ENCODE peak calls at places on chromosome 5, in five cellular contexts. F is H9, K is H1, A is mesenchymal stem cell, I is trophoblast cell. C is an unnamed sample.

GRCh38 chr5:168747987-168748777 is 169.0 kb upstream of the PANK3 start:
- DNase-seq in F (peak), A (no peak), I (peak), K (peak), C (peak)

GRCh38 chr5:95022967-95023695 is 261.8 kb downstream of the MCTP1 start:
- DNase-seq in F (no peak), K (no peak), I (no peak), A (peak), C (no peak)

GRCh38 chr5:113166285-113166684 is 189.7 kb downstream of the DCP2 start:
- DNase-seq in F (no peak), I (no peak), A (peak), K (no peak), C (no peak)

GRCh38 chr5:113218200-113218599 is 216.6 kb downstream of the TSSK1B start:
- DNase-seq in A (no peak), F (no peak), I (no peak), K (no peak), C (no peak)

GRCh38 chr5:124689653-124690052 is 56.8 kb downstream of the ZNF608 start:
- DNase-seq in K (no peak), F (no peak), I (no peak), A (no peak), C (no peak)

GRCh38 chr5:73031839-73032238 is 76.0 kb downstream of the FCHO2 start:
- DNase-seq in A (peak), I (no peak), K (no peak), F (no peak), C (no peak)

GRCh38 chr5:109143001-109143400 is 266.8 kb downstream of the PJA2 start:
- DNase-seq in K (no peak), A (peak), F (no peak), I (no peak), C (no peak)

GRCh38 chr5:141245250-141245717 is at the start of gene PCDHB15:
- DNase-seq in K (peak), I (no peak), A (peak), F (peak), C (peak)

GRCh38 chr5:87243161-87243877 is 24.4 kb upstream of the RASA1 start:
- DNase-seq in F (no peak), A (peak), K (no peak), I (peak), C (no peak)

DNA sequence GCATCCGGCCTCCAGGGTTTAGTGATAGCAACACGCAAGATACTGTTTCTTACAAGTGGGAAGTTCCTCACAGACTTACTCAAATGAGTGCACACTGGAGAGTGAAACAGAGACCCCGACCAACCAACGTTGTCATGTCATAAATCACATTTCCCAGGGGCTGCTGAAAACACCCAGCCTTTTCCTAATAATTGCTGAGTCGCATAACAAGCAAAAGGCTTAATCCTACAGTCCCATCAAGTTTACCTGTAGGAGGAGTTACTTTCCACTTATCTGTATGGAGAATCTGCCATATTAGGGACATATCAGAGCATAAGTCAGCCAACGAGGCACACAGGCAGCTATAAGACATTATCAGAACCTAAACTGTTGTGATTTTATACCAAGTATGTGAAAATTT is 156.4 kb upstream of the LHFPL2 start:
- DNase-seq in F (no peak), A (no peak), I (no peak), K (no peak), C (no peak)
- H2BK12ac ChIP-seq in F (no peak), A (no peak), I (no peak), K (no peak), C (no peak)

GRCh38 chr5:74499236-74499635 is 141.3 kb downstream of the ENC1 start:
- DNase-seq in K (no peak), F (no peak), A (peak), I (no peak), C (no peak)
- H2AFZ ChIP-seq in K (no peak), F (no peak), A (no peak), I (no peak), C (peak)

DNA sequence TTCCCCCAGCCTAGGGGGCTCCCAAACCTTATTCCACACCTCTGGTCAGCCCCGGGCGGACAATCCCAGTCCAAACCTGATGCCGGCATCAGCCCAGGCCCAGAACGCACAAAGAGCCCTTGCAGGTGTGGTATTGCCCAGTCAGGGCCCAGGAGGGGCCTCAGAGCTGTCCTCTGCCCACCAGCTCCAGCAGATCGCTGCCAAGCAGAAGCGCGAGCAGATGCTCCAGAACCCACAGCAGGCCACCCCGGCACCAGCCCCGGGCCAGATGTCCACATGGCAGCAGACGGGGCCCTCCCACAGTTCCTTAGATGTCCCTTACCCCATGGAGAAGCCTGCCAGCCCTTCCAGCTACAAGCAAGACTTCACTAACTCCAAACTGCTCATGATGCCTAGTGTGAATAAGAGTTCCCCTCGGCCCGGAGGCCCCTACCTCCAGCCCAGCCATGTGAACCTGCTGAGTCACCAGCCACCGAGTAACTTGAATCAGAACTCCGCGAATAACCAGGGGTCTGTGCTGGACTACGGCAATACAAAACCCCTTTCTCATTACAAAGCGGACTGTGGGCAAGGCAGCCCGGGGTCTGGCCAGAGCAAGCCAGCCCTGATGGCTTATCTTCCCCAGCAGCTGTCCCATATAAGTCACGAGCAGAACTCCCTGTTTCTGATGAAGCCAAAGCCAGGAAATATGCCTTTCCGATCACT is 27.6 kb upstream of the LTC4S start:
- DNase-seq in K (no peak), A (peak), I (no peak), F (no peak), C (no peak)
- H4K91ac ChIP-seq in K (no peak), A (peak), I (peak), F (no peak), C (no peak)

GRCh38 chr5:156716981-156717380 is 133.1 kb upstream of the PPP1R2B start:
- DNase-seq in A (no peak), F (no peak), I (no peak), K (no peak), C (no peak)
- H2BK12ac ChIP-seq in A (no peak), F (no peak), I (no peak), K (peak), C (no peak)

GRCh38 chr5:80655231-80655784 is 525 bp upstream of the DHFR start:
- DNase-seq in F (no peak), K (no peak), A (peak), I (no peak), C (no peak)
- H2AFZ ChIP-seq in F (no peak), K (no peak), A (no peak), I (no peak), C (peak)

DNA sequence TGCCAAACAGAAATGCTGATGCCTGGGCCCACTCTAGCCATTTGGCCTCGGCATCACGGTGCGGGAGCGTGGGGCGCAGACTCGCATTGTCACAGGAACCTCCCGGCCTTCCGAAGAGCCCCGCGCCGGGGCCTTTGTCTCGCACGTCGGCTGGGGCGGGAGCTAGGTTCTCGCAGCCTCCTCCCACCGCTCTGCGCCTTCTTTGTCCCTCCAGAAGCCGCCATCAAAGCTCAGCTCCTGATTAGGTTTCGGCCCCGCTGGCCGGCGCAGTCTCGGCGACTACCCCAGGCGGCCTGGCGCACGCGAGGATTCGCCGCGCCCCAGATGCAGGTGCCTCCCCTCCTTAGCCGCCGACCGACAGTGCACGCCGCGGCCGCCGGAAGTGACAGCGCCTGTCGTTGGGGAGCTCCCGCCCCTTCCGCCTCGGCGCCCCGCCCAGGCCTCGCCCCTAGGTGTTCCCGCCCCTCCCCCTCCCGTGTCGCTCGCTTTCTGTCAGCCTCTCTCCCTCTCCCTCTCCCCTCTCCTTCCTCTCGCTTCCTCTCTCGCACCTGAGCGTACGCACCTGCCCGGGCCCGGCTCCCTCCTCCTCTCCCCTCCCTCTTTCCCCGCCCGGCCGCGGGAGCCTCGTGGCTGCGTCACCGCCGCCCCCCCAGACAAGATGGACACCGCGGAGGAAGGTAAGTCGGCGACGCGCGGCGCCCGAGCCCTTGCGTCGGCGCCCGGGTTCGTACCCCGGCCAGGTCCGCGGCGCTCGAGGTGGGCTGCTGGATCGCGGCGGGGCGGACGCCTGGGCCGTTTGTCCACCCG is at the start of gene MARCHF6:
- DNase-seq in I (peak), F (peak), A (peak), K (peak), C (peak)
- H4K91ac ChIP-seq in I (peak), F (no peak), A (peak), K (peak), C (peak)

C was measured in neuronal stem cell.